ENCODE peak calls at places on chromosomes 11 and 22, in six cellular contexts. W is H1, O is stomach, J is K562, H is transverse colon, F is HepG2. S is an unnamed sample.

GRCh38 chr11:112977620-112978212 is 16.5 kb downstream of the NCAM1 start:
- DNase-seq in W (no peak), O (no peak), J (no peak), H (no peak), F (no peak), S (peak)

GRCh38 chr11:73528877-73529530 is 68.9 kb downstream of the FAM168A start:
- DNase-seq in W (no peak), O (no peak), J (no peak), H (no peak), F (no peak), S (no peak)

GRCh38 chr11:77515483-77515882 is 41.6 kb upstream of the PAK1 start:
- DNase-seq in W (peak), O (no peak), J (no peak), H (peak), F (peak), S (no peak)

GRCh38 chr22:49954354-49954753 is 6.2 kb upstream of the PIM3 start:
- DNase-seq in W (no peak), O (peak), J (no peak), H (no peak), F (no peak), S (no peak)

GRCh38 chr22:24807284-24807950 is 1.4 kb downstream of the SGSM1 start:
- DNase-seq in W (no peak), O (no peak), J (no peak), H (peak), F (no peak), S (no peak)

GRCh38 chr11:119873761-119874421 is 144.9 kb upstream of the NECTIN1 start:
- DNase-seq in W (no peak), O (no peak), J (no peak), H (no peak), F (no peak), S (no peak)

GRCh38 chr22:25765016-25765367 is 23.0 kb downstream of the MYO18B start:
- DNase-seq in W (no peak), O (no peak), J (no peak), H (no peak), F (no peak), S (no peak)

GRCh38 chr11:30816959-30817880 is 231.1 kb upstream of the MPPED2 start:
- DNase-seq in W (no peak), O (no peak), J (no peak), H (no peak), F (no peak), S (no peak)

GRCh38 chr22:22728382-22728781 is 84.0 kb downstream of the GGTLC2 start:
- DNase-seq in W (no peak), O (no peak), J (no peak), H (no peak), F (no peak), S (no peak)

GRCh38 chr11:2779981-2780849 is 80.4 kb upstream of the KCNQ1OT1 start:
- DNase-seq in W (peak), O (peak), J (peak), H (peak), F (peak), S (peak)

GRCh38 chr22:27242111-27242436 is 559.5 kb downstream of the MN1 start:
- DNase-seq in W (no peak), O (no peak), J (no peak), H (no peak), F (no peak), S (no peak)

GRCh38 chr11:71302534-71302909 is 50.1 kb upstream of the SHANK2 start:
- DNase-seq in W (no peak), O (peak), J (no peak), H (no peak), F (no peak), S (peak)

GRCh38 chr22:21980547-21980946 is 2.0 kb downstream of the TOP3B start:
- DNase-seq in W (no peak), O (no peak), J (no peak), H (no peak), F (no peak), S (peak)

GRCh38 chr11:61362542-61362875 is 335 bp downstream of the TMEM138 start:
- DNase-seq in W (no peak), O (no peak), J (peak), H (no peak), F (peak), S (no peak)

GRCh38 chr22:43375951-43376455 is 32.8 kb upstream of the SCUBE1 start:
- DNase-seq in W (no peak), O (no peak), J (no peak), H (no peak), F (no peak), S (no peak)

GRCh38 chr11:111500481-111500880 is 11.7 kb downstream of the BTG4 start:
- DNase-seq in W (no peak), O (no peak), J (no peak), H (no peak), F (no peak), S (no peak)

GRCh38 chr11:111499483-111499882 is 12.7 kb downstream of the BTG4 start:
- DNase-seq in W (no peak), O (no peak), J (no peak), H (no peak), F (no peak), S (no peak)

GRCh38 chr11:111502611-111503010 is 9.6 kb downstream of the BTG4 start:
- DNase-seq in W (no peak), O (no peak), J (no peak), H (no peak), F (no peak), S (no peak)
- TF ChIP-seq EP300 in W (no peak), O (no peak), J (no peak), H (no peak), F (no peak), S (no peak)

GRCh38 chr11:11979487-11980117 is 28.8 kb downstream of the DKK3 start:
- DNase-seq in W (no peak), O (peak), J (no peak), H (no peak), F (no peak), S (peak)
- TF ChIP-seq POLR2AphosphoS5 in W (no peak), O (peak), J (no peak), H (no peak), F (no peak), S (no peak)

GRCh38 chr11:34243620-34244493 is 114.0 kb downstream of the ABTB2 start:
- DNase-seq in W (no peak), O (peak), J (peak), H (peak), F (no peak), S (no peak)
- TF ChIP-seq EP300 in W (no peak), O (no peak), J (no peak), H (no peak), F (no peak), S (no peak)

DNA sequence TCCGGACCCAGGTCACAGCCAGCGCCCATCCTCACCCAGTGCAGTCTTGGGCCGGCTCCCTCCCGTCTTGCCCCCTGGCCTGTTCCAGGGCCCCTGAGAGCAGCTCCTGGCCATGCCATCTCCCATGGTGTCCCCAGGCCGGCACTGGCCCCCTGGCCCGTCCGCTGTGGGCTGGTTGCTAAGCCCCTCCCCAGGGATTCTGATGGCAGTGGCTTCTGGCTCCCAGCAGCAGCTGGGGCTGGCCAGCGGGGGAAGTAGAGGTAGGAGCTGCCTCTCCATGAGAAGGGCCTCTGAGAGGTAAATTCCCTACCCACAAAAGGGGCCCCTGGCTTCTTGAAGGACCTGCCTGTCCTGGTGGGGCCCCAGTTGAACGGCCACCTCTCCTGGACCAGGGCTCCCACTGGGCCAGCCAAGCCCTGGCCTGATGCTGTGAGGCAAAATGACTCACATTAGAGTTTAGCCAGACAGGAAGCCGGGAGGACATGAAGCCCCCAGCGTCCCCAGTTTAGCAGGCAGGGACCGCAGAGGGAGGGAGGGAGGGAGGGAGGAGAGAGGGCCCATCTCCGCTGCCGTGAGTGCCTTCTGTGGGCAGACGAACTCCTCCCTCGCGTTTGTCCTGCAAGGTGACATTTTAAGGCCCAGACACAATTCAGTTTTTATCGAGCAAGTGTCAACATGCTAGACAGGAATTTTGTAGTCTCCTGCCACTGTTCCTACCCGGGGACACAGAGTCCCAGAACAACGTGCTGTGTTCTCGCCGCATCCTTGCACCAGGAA is 32.9 kb upstream of the GAL start:
- DNase-seq in W (no peak), O (no peak), J (no peak), H (no peak), F (no peak), S (no peak)
- TF ChIP-seq POLR2AphosphoS5 in W (no peak), O (no peak), J (no peak), H (no peak), F (no peak), S (no peak)

GRCh38 chr11:65382036-65382803 is at the start of gene SLC25A45:
- DNase-seq in W (peak), O (peak), J (peak), H (peak), F (peak), S (peak)
- TF ChIP-seq EP300 in W (no peak), O (peak), J (peak), H (peak), F (peak), S (peak)

DNA sequence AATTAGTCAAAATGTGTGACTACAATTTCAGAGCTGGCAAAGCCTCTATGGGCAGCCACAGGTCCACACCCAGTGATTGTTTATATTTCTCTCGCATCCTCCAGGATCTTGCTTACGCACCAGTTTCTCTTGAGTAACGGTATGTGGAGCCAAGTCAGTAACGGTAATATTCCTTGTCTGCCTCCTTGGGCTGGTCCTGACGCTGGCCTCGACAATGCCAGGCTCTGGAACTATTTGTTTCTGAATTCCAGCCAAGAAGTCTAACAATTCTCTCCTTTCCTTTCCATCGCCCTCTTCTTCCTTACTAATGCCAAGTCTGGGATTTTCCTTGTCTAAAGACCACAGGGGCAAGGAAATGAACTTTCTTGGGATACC is 10.0 kb upstream of the NUP160 start:
- DNase-seq in W (no peak), O (no peak), J (no peak), H (no peak), F (no peak), S (no peak)
- TF ChIP-seq POLR2AphosphoS5 in W (no peak), O (no peak), J (no peak), H (no peak), F (no peak), S (no peak)

GRCh38 chr11:9565822-9566560 is 7.5 kb upstream of the WEE1 start:
- DNase-seq in W (no peak), O (peak), J (peak), H (peak), F (peak), S (peak)
- TF ChIP-seq EP300 in W (no peak), O (no peak), J (peak), H (no peak), F (peak), S (no peak)

GRCh38 chr11:57515332-57516060 is at the start of gene SLC43A1:
- DNase-seq in W (peak), O (peak), J (peak), H (peak), F (peak), S (peak)
- TF ChIP-seq POLR2AphosphoS5 in W (no peak), O (no peak), J (peak), H (no peak), F (peak), S (peak)